ENCODE peak calls at places on chromosome 6, in seven cellular contexts. Y is BE2C, T is bronchial epithelial cell, K is Panc1, I is fibroblast of lung, V is K562, C is sigmoid colon. F is an unnamed sample. For H3K36me3, the result is how much of the 10 kb centered on the place peaks cover.

GRCh38 chr6:105196076-105196475 is 16.3 kb upstream of the POPDC3 start:
- DNase-seq in Y (no peak), T (peak), K (no peak), I (no peak), V (no peak), C (no peak), F (no peak)

GRCh38 chr6:134247271-134247833 is 70.6 kb downstream of the SGK1 start:
- DNase-seq in Y (no peak), T (peak), K (no peak), I (no peak), V (no peak), C (no peak), F (no peak)

GRCh38 chr6:37618916-37619605 is 78.6 kb downstream of the MDGA1 start:
- DNase-seq in Y (no peak), T (no peak), K (no peak), I (no peak), V (no peak), C (peak), F (no peak)

GRCh38 chr6:2244261-2245102 is 923 bp downstream of the GMDS start:
- DNase-seq in Y (no peak), T (peak), K (no peak), I (no peak), V (no peak), C (no peak), F (no peak)

GRCh38 chr6:159594750-159595117 is 98.3 kb downstream of the SOD2 start:
- DNase-seq in Y (no peak), T (peak), K (peak), I (peak), V (no peak), C (no peak), F (no peak)

GRCh38 chr6:147700436-147701209 is 192.1 kb downstream of the SAMD5 start:
- DNase-seq in Y (no peak), T (no peak), K (no peak), I (no peak), V (no peak), C (no peak), F (no peak)

GRCh38 chr6:41306187-41306854 is 19.8 kb upstream of the TREM1 start:
- DNase-seq in Y (peak), T (peak), K (peak), I (peak), V (peak), C (no peak), F (peak)

GRCh38 chr6:42403415-42403814 is 48.3 kb downstream of the TRERF1 start:
- DNase-seq in Y (no peak), T (peak), K (no peak), I (peak), V (no peak), C (no peak), F (no peak)

GRCh38 chr6:167517546-167517945 is 192.7 kb downstream of the TTLL2 start:
- DNase-seq in Y (no peak), T (no peak), K (no peak), I (no peak), V (no peak), C (no peak), F (no peak)

GRCh38 chr6:31558631-31559500 is 11.5 kb downstream of the NFKBIL1 start:
- DNase-seq in Y (no peak), T (no peak), K (no peak), I (no peak), V (peak), C (peak), F (no peak)

GRCh38 chr6:129655334-129655733 is 54.6 kb downstream of the ARHGAP18 start:
- DNase-seq in Y (no peak), T (no peak), K (no peak), I (no peak), V (no peak), C (no peak), F (no peak)

GRCh38 chr6:111662794-111663231 is 57.1 kb upstream of the TRAF3IP2 start:
- DNase-seq in Y (no peak), T (no peak), K (no peak), I (peak), V (no peak), C (peak), F (no peak)

GRCh38 chr6:13565921-13566320 is 8.5 kb upstream of the SIRT5 start:
- DNase-seq in Y (no peak), T (no peak), K (no peak), I (no peak), V (no peak), C (no peak), F (no peak)

GRCh38 chr6:42182101-42182500 is 8.9 kb downstream of the GUCA1A start:
- DNase-seq in Y (no peak), T (no peak), K (no peak), I (no peak), V (peak), C (no peak), F (no peak)

GRCh38 chr6:117547688-117548621 is 54.4 kb downstream of the GOPC start:
- DNase-seq in Y (no peak), T (no peak), K (no peak), I (peak), V (no peak), C (peak), F (peak)

GRCh38 chr6:20124545-20124944 is 87.7 kb downstream of the MBOAT1 start:
- DNase-seq in Y (no peak), T (no peak), K (no peak), I (no peak), V (no peak), C (no peak), F (no peak)

GRCh38 chr6:89436226-89436625 is 3.3 kb downstream of the ANKRD6 start:
- DNase-seq in Y (no peak), T (peak), K (no peak), I (no peak), V (no peak), C (no peak), F (no peak)
- H3K4me3 ChIP-seq in Y (no peak), T (no peak), K (no peak), I (no peak), V (no peak), C (no peak), F (no peak)

GRCh38 chr6:24829657-24830056 is 30.9 kb upstream of the ARMH2 start:
- DNase-seq in Y (no peak), T (no peak), K (no peak), I (no peak), V (peak), C (no peak), F (no peak)

GRCh38 chr6:24827162-24827561 is 28.4 kb upstream of the ARMH2 start:
- DNase-seq in Y (peak), T (peak), K (no peak), I (no peak), V (no peak), C (no peak), F (no peak)

GRCh38 chr6:24825130-24825630 is 26.5 kb upstream of the ARMH2 start:
- DNase-seq in Y (peak), T (peak), K (no peak), I (no peak), V (no peak), C (no peak), F (no peak)

GRCh38 chr6:24824142-24824755 is 25.5 kb upstream of the ARMH2 start:
- DNase-seq in Y (peak), T (no peak), K (no peak), I (no peak), V (no peak), C (no peak), F (no peak)

DNA sequence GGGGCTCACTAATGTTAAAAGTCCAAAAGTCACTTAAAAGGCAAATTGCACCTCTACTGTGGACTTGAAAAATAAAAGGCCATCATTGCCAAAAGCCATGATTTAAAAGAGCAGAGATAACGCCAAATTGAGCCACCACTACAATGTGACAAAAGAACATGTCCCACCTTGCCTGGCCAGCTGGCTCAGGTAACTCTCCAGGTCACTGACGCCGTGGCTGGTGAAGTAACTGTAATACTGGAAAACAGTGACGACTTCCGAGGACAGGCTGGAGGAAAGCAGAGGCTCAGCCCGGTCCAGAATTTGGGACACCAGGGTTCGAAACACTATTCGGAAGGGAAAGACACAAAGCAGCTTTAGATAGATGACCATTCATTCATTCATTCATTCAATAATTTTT is 29.3 kb upstream of the ARMH2 start:
- DNase-seq in Y (no peak), T (no peak), K (no peak), I (no peak), V (no peak), C (no peak), F (no peak)
- H3K36me3 ChIP-seq in Y (under half), T (under half), K (under half), I (under half), V (under half), C (under half), F (under half)

DNA sequence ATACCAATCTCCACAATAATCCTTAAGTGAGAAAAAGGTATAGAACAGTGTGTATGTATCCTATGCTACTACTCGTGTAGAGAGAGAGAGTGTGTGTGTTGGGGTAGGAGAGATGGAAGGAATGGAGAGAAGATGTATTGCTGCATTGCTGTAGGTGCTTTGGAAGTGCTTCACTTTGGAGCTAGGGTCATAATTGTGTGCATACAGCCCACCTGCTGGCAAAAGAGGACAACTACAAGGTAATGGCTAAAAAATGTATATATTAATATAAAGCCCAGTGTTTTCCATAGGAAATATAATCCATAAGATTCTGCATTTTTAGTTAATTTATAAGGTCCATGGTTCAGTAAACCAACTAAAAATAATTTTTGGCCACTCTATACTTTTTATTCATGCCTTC is 36.1 kb downstream of the SERAC1 start:
- DNase-seq in Y (peak), T (peak), K (no peak), I (peak), V (peak), C (no peak), F (peak)
- TF ChIP-seq CTCF in Y (peak), T (peak), K (peak), I (peak), V (peak), C (no peak), F (peak)

GRCh38 chr6:5552243-5552642 is 290.9 kb downstream of the FARS2 start:
- DNase-seq in Y (no peak), T (no peak), K (no peak), I (peak), V (no peak), C (no peak), F (no peak)

GRCh38 chr6:5553767-5554166 is 292.5 kb downstream of the FARS2 start:
- DNase-seq in Y (no peak), T (no peak), K (no peak), I (peak), V (no peak), C (no peak), F (no peak)

GRCh38 chr6:5547571-5547970 is 286.3 kb downstream of the FARS2 start:
- DNase-seq in Y (no peak), T (no peak), K (no peak), I (no peak), V (no peak), C (no peak), F (no peak)

GRCh38 chr6:5554226-5554625 is 292.9 kb downstream of the FARS2 start:
- DNase-seq in Y (no peak), T (no peak), K (no peak), I (no peak), V (no peak), C (no peak), F (no peak)

GRCh38 chr6:5550631-5551030 is 289.3 kb downstream of the FARS2 start:
- DNase-seq in Y (no peak), T (no peak), K (no peak), I (no peak), V (no peak), C (no peak), F (no peak)
- H3K4me3 ChIP-seq in Y (no peak), T (no peak), K (no peak), I (no peak), V (no peak), C (no peak), F (no peak)

GRCh38 chr6:169671563-169671962 is 30.3 kb downstream of the WDR27 start:
- DNase-seq in Y (no peak), T (no peak), K (no peak), I (no peak), V (no peak), C (no peak), F (no peak)
- H3K36me3 ChIP-seq in Y (under half), T (under half), K (under half), I (under half), V (half or more), C (under half), F (under half)

DNA sequence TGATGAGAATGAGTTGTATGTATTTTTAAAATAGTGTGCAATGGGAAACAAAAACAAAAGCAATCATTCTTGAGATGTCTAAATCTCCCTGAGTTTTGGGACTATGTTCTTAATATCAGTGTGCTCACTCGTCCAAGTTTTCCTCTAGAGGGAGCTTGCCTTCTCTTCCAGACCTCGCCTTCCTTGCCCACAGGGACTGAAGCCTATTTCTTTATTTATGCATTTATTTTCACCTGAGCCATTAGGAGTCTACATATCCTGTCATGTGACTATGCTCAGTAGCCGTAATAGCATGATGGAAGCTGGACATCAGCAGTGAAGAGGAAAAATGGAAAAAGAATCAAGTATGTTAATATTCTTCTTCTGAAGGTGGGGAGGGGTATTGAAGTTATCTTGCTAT is 131.2 kb downstream of the SH3BGRL2 start:
- DNase-seq in Y (peak), T (peak), K (no peak), I (peak), V (no peak), C (no peak), F (peak)
- TF ChIP-seq CTCF in Y (peak), T (peak), K (peak), I (peak), V (peak), C (no peak), F (peak)

GRCh38 chr6:28944412-28945006 is 20.7 kb upstream of the TRIM27 start:
- DNase-seq in Y (peak), T (peak), K (peak), I (peak), V (peak), C (peak), F (peak)
- H3K4me3 ChIP-seq in Y (peak), T (peak), K (peak), I (peak), V (peak), C (peak), F (peak)

GRCh38 chr6:63491104-63491503 is 81.2 kb upstream of the LOC128125822 start:
- DNase-seq in Y (no peak), T (peak), K (no peak), I (no peak), V (no peak), C (no peak), F (no peak)

GRCh38 chr6:63492476-63492875 is 79.8 kb upstream of the LOC128125822 start:
- DNase-seq in Y (no peak), T (no peak), K (no peak), I (no peak), V (no peak), C (no peak), F (no peak)

GRCh38 chr6:63496388-63496804 is 75.9 kb upstream of the LOC128125822 start:
- DNase-seq in Y (no peak), T (no peak), K (no peak), I (no peak), V (no peak), C (no peak), F (no peak)

GRCh38 chr6:63493557-63493956 is 78.7 kb upstream of the LOC128125822 start:
- DNase-seq in Y (no peak), T (peak), K (no peak), I (no peak), V (no peak), C (no peak), F (no peak)
- H3K36me3 ChIP-seq in Y (under half), T (under half), K (under half), I (under half), V (under half), C (under half), F (under half)

DNA sequence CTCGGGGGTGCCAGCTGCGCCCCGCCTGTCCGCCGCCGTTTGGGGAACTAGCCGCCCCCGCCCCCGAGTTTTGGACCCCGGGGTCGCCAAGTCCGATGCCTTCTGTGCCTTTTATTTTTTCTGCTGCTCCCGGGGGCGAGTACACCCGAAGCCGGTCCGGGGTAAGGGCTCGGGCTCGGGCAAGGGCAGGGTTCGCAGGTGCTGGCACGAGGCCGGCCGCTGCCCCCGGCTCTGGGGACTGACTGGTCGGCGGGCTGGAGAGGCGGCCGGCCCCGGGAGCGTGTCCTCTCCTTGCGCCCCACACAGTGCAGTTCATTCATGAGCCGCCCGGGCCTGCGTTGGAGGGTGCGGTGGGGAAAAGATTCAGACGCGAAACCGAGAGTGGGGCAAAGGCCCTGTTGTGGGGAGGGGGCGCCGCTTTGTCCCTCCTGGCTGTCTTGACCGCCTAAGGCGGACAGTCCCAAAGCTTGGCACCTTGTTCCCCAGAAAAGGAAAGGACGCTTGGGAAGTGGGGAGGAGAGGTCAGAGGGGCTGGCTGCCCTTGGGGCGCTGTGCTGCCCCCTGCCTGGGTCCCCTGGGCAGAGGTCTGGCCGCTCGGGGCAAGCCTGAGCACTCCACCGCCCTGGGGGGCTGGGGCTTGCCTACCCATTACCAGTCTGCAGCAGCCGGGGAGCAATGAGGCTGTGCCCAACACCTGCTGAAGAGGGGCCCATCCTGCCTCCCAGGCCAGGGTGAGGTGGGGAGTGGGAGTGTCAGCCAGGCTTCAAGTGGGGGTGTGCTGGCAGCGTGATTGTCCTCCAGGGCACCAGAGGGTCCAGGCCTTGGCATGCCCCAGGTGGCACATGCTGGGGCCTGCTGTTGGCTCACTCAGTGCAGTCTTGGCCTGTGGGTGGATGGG is 915 bp downstream of the TMEM63B start:
- DNase-seq in Y (peak), T (peak), K (no peak), I (no peak), V (peak), C (peak), F (peak)
- TF ChIP-seq CTCF in Y (no peak), T (peak), K (no peak), I (no peak), V (peak), C (no peak), F (peak)

GRCh38 chr6:34145161-34146020 is 496 bp downstream of the GRM4 start:
- DNase-seq in Y (peak), T (peak), K (no peak), I (peak), V (peak), C (peak), F (peak)

GRCh38 chr6:34144581-34145160 is 1.2 kb downstream of the GRM4 start:
- DNase-seq in Y (peak), T (no peak), K (no peak), I (no peak), V (no peak), C (no peak), F (no peak)

GRCh38 chr6:34147906-34148701 is 2.2 kb upstream of the GRM4 start:
- DNase-seq in Y (no peak), T (no peak), K (no peak), I (no peak), V (no peak), C (peak), F (no peak)

GRCh38 chr6:34146801-34147592 is 1.1 kb upstream of the GRM4 start:
- DNase-seq in Y (no peak), T (peak), K (no peak), I (peak), V (no peak), C (peak), F (no peak)

DNA sequence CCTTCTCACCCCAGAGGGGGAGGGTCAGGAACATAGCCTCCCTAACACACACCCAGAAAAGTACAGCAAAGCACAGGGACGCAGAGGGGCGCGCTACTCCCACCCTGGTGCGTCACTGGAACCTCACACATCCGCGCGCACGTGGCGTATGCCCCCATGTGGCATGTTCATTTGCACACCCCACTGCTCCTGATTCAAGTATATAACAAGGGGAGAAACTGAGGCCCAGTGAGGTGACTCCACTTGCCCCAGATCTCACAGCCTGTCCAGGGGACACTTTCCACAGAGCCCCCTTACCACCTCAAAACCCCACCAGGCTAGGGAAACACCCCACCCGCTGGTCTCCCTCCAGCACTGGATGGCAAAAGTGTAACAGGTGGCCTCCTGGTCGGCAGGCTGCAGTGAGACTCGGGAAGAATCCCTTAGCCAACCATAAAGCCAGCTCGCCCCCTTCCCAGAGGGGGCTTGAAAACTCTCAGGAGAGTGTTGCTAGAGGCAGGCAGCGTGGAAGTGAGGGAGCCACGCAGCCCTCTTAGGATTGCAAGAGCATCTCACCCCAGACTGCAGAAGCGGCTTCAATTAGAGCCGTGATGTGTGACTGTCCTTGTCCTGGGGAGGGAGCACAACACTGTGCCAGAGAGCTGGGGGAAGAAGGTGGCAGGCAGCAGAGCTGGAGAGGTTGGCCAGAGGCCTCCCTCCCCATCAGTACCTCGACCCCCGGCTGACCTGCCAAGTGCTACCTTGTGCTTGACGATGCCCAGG is at the start of gene GRM4:
- DNase-seq in Y (peak), T (no peak), K (no peak), I (no peak), V (no peak), C (peak), F (no peak)
- H3K4me3 ChIP-seq in Y (peak), T (peak), K (peak), I (peak), V (no peak), C (peak), F (peak)